ENCODE peak calls at places on chromosomes 2 and 18, in ten cellular contexts. F, C, G, O, P, X, I, Z, A and U are unnamed samples.

GRCh38 chr2:60516383-60516811 is 37.1 kb downstream of the BCL11A start:
- DNase-seq in F (peak), C (no peak), G (no peak), O (no peak), P (no peak), X (peak), I (no peak), Z (peak), A (no peak), U (no peak)

GRCh38 chr2:109699646-109700045 is 85.5 kb downstream of the SOWAHC start:
- DNase-seq in F (peak), C (no peak), G (peak), O (peak), P (no peak), X (no peak), I (no peak), Z (peak), A (peak), U (no peak)

GRCh38 chr18:35171315-35171987 is 69.4 kb upstream of the ZNF397 start:
- DNase-seq in F (no peak), C (no peak), G (no peak), O (no peak), P (no peak), X (no peak), I (no peak), Z (no peak), A (no peak), U (no peak)

GRCh38 chr2:72103161-72103560 is 44.5 kb downstream of the CYP26B1 start:
- DNase-seq in F (no peak), C (no peak), G (no peak), O (no peak), P (no peak), X (no peak), I (no peak), Z (no peak), A (no peak), U (no peak)

GRCh38 chr2:208279236-208279635 is 13.2 kb downstream of the PIKFYVE start:
- DNase-seq in F (no peak), C (no peak), G (no peak), O (no peak), P (no peak), X (no peak), I (no peak), Z (no peak), A (no peak), U (no peak)

GRCh38 chr18:22983175-22983574 is 50.0 kb downstream of the RBBP8 start:
- DNase-seq in F (peak), C (no peak), G (no peak), O (no peak), P (peak), X (peak), I (no peak), Z (peak), A (no peak), U (no peak)

GRCh38 chr2:200405599-200406298 is 99.3 kb downstream of the SPATS2L start:
- DNase-seq in F (peak), C (no peak), G (no peak), O (no peak), P (no peak), X (peak), I (no peak), Z (peak), A (peak), U (no peak)

GRCh38 chr2:134839649-134840048 is 1.2 kb downstream of the ACMSD start:
- DNase-seq in F (no peak), C (no peak), G (no peak), O (no peak), P (no peak), X (no peak), I (no peak), Z (no peak), A (no peak), U (no peak)

GRCh38 chr18:65206551-65207260 is 544.1 kb upstream of the CDH7 start:
- DNase-seq in F (no peak), C (no peak), G (no peak), O (peak), P (no peak), X (peak), I (no peak), Z (no peak), A (no peak), U (no peak)

GRCh38 chr2:52776571-52776970 is 991.0 kb upstream of the CHAC2 start:
- DNase-seq in F (no peak), C (no peak), G (no peak), O (no peak), P (no peak), X (no peak), I (no peak), Z (no peak), A (no peak), U (no peak)

GRCh38 chr18:72208920-72209676 is 335.0 kb downstream of the CBLN2 start:
- DNase-seq in F (no peak), C (no peak), G (no peak), O (no peak), P (no peak), X (no peak), I (no peak), Z (no peak), A (no peak), U (no peak)

GRCh38 chr2:128492966-128493811 is 174.5 kb upstream of the HS6ST1 start:
- DNase-seq in F (no peak), C (no peak), G (peak), O (no peak), P (no peak), X (no peak), I (no peak), Z (no peak), A (no peak), U (no peak)

GRCh38 chr18:44715245-44715644 is 34.6 kb downstream of the SETBP1 start:
- DNase-seq in F (peak), C (no peak), G (no peak), O (no peak), P (no peak), X (no peak), I (no peak), Z (peak), A (peak), U (no peak)

GRCh38 chr2:127709336-127709735 is 8.0 kb downstream of the SFT2D3 start:
- DNase-seq in F (no peak), C (no peak), G (no peak), O (no peak), P (no peak), X (no peak), I (no peak), Z (no peak), A (no peak), U (no peak)

GRCh38 chr18:23515911-23516546 is 12.7 kb downstream of the RMC1 start:
- DNase-seq in F (peak), C (peak), G (peak), O (peak), P (peak), X (peak), I (peak), Z (peak), A (peak), U (peak)

GRCh38 chr2:10467401-10467800 is 19.3 kb upstream of the ODC1 start:
- DNase-seq in F (no peak), C (no peak), G (no peak), O (no peak), P (no peak), X (no peak), I (no peak), Z (no peak), A (no peak), U (no peak)

GRCh38 chr2:224444011-224444410 is 42.1 kb upstream of the FAM124B start:
- DNase-seq in F (no peak), C (no peak), G (no peak), O (no peak), P (no peak), X (no peak), I (no peak), Z (no peak), A (no peak), U (no peak)

GRCh38 chr2:19711470-19712372 is 190.1 kb downstream of the TTC32 start:
- DNase-seq in F (peak), C (no peak), G (no peak), O (peak), P (no peak), X (peak), I (no peak), Z (peak), A (peak), U (no peak)

GRCh38 chr2:38959938-38960608 is 70.4 kb downstream of the ARHGEF33 start:
- DNase-seq in F (peak), C (peak), G (peak), O (peak), P (no peak), X (no peak), I (no peak), Z (peak), A (peak), U (no peak)

GRCh38 chr2:74017181-74017580 is 32.5 kb downstream of the TET3 start:
- DNase-seq in F (no peak), C (no peak), G (no peak), O (no peak), P (no peak), X (no peak), I (no peak), Z (no peak), A (no peak), U (no peak)

GRCh38 chr2:199100326-199101110 is 357.2 kb downstream of the SATB2 start:
- DNase-seq in F (no peak), C (no peak), G (no peak), O (no peak), P (no peak), X (no peak), I (no peak), Z (peak), A (no peak), U (no peak)

GRCh38 chr18:30982285-30982992 is 60.1 kb downstream of the DSC3 start:
- DNase-seq in F (no peak), C (no peak), G (no peak), O (no peak), P (no peak), X (no peak), I (no peak), Z (no peak), A (peak), U (no peak)

GRCh38 chr18:37604032-37604431 is 38.4 kb upstream of the CELF4 start:
- DNase-seq in F (no peak), C (no peak), G (no peak), O (no peak), P (no peak), X (no peak), I (no peak), Z (no peak), A (no peak), U (no peak)
- H3K27ac ChIP-seq in F (no peak), C (no peak), G (no peak), O (no peak), P (no peak), X (no peak), I (no peak), Z (no peak), A (no peak), U (no peak)

GRCh38 chr2:121664086-121664485 is 14.8 kb upstream of the CLASP1 start:
- DNase-seq in F (no peak), C (no peak), G (no peak), O (no peak), P (no peak), X (no peak), I (no peak), Z (no peak), A (no peak), U (no peak)

GRCh38 chr2:121666042-121666441 is 16.8 kb upstream of the CLASP1 start:
- DNase-seq in F (no peak), C (no peak), G (no peak), O (no peak), P (no peak), X (no peak), I (no peak), Z (no peak), A (no peak), U (no peak)

GRCh38 chr2:121664713-121665112 is 15.5 kb upstream of the CLASP1 start:
- DNase-seq in F (no peak), C (no peak), G (no peak), O (no peak), P (no peak), X (no peak), I (no peak), Z (no peak), A (no peak), U (no peak)

GRCh38 chr2:121665504-121665903 is 16.2 kb upstream of the CLASP1 start:
- DNase-seq in F (no peak), C (no peak), G (no peak), O (no peak), P (no peak), X (no peak), I (no peak), Z (no peak), A (no peak), U (no peak)

DNA sequence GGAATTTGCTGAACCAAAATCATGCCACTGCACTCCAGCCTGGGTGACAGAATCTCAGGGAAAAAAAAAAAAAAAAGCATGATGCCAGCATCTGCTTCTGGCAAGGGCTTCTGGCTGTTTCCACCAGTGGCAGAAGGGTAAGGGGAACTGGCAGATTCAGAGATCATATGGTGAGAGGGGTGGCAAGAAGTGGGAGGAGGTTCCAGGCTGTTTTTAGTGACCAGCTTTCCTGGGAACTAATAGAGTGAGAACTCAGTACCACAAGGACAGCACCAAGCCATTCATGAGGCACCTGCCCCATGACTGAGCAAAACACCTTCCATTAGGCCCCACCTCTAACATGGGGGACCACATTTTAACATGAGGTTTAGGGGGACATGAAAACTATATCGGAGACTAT is 18.4 kb upstream of the CLASP1 start:
- DNase-seq in F (no peak), C (no peak), G (no peak), O (no peak), P (no peak), X (no peak), I (no peak), Z (no peak), A (no peak), U (no peak)
- H3K27ac ChIP-seq in F (no peak), C (peak), G (no peak), O (no peak), P (no peak), X (no peak), I (no peak), Z (no peak), A (no peak), U (no peak)

GRCh38 chr2:15804691-15805090 is 135.7 kb upstream of the MYCN start:
- DNase-seq in F (no peak), C (no peak), G (no peak), O (no peak), P (no peak), X (no peak), I (no peak), Z (no peak), A (no peak), U (no peak)

GRCh38 chr2:15805772-15806171 is 134.6 kb upstream of the MYCN start:
- DNase-seq in F (no peak), C (no peak), G (no peak), O (no peak), P (no peak), X (no peak), I (no peak), Z (no peak), A (no peak), U (no peak)

GRCh38 chr2:15806801-15807417 is 133.4 kb upstream of the MYCN start:
- DNase-seq in F (no peak), C (no peak), G (no peak), O (no peak), P (no peak), X (no peak), I (no peak), Z (no peak), A (no peak), U (no peak)

GRCh38 chr2:15803987-15804619 is 136.2 kb upstream of the MYCN start:
- DNase-seq in F (no peak), C (no peak), G (no peak), O (no peak), P (no peak), X (no peak), I (no peak), Z (no peak), A (no peak), U (no peak)

GRCh38 chr2:15805206-15805605 is 135.1 kb upstream of the MYCN start:
- DNase-seq in F (no peak), C (no peak), G (no peak), O (no peak), P (no peak), X (no peak), I (no peak), Z (no peak), A (no peak), U (no peak)
- H3K27ac ChIP-seq in F (no peak), C (no peak), G (no peak), O (no peak), P (no peak), X (no peak), I (no peak), Z (no peak), A (no peak), U (no peak)

GRCh38 chr2:160491922-160492371 is 1.7 kb downstream of the RBMS1 start:
- DNase-seq in F (peak), C (no peak), G (no peak), O (no peak), P (no peak), X (peak), I (no peak), Z (peak), A (no peak), U (no peak)
- H3K27ac ChIP-seq in F (peak), C (peak), G (peak), O (peak), P (no peak), X (peak), I (no peak), Z (peak), A (peak), U (no peak)

DNA sequence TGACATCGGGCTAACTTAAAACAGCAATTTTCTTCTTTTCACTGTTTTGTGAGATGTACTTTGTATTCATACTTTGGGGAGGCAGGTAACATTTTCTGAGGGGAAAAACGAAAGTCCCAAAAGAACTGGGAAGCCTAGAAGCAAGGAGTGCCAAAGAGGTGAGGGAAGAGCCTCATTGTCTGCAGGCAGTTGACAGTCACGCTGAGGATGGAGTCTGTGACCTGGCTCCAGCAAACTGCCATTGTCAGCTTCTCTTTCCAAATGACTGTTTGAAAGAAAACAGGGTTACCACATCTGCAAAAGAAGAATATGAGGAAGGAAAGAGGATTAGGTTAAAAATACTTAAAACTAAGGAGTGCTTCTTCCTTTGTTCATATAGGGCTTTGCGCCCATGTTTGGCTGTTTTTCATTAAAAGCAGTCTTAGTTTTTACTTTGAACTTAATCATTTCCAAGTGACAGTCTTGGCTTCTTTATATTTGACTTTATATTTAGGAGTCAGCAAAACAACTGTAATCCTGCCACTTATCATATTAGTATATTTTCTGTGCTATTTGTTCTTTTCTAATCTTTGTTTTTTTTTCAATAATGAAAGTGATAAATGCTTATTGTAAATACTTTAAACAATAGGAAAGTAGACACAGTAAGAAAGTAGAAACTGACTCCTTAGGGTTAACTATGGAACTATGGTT is 35.0 kb downstream of the CERS6 start:
- DNase-seq in F (no peak), C (no peak), G (no peak), O (no peak), P (no peak), X (no peak), I (no peak), Z (no peak), A (no peak), U (no peak)
- H3K27ac ChIP-seq in F (peak), C (peak), G (peak), O (no peak), P (peak), X (peak), I (peak), Z (no peak), A (peak), U (no peak)

GRCh38 chr18:58670561-58671121 is 624 bp upstream of the MALT1 start:
- DNase-seq in F (no peak), C (no peak), G (no peak), O (no peak), P (peak), X (peak), I (no peak), Z (peak), A (no peak), U (no peak)
- H3K27ac ChIP-seq in F (peak), C (peak), G (peak), O (no peak), P (peak), X (peak), I (peak), Z (peak), A (peak), U (peak)

GRCh38 chr2:149020432-149020851 is 18.1 kb upstream of the LYPD6B start:
- DNase-seq in F (no peak), C (no peak), G (peak), O (no peak), P (no peak), X (no peak), I (no peak), Z (no peak), A (peak), U (no peak)
- H3K27ac ChIP-seq in F (no peak), C (no peak), G (no peak), O (no peak), P (no peak), X (no peak), I (no peak), Z (no peak), A (no peak), U (no peak)